ENCODE peak calls at places on chromosomes 3 and 15, in four cellular contexts. One of them, this sample, is unnamed.

GRCh38 chr15:60339236-60339635 is 58.5 kb downstream of the ANXA2 start:
- DNase-seq in body of pancreas: no peak
- DNase-seq in left lung: no peak
- DNase-seq in left ventricle myocardium inferior: no peak
- DNase-seq in this sample: no peak

GRCh38 chr3:16993227-16993626 is 108.5 kb downstream of the PLCL2 start:
- DNase-seq in left ventricle myocardium inferior: no peak
- DNase-seq in body of pancreas: peak; percentile 72
- DNase-seq in left lung: no peak
- DNase-seq in this sample: peak; percentile 9

GRCh38 chr3:85652322-85652721 is 693.5 kb downstream of the CADM2 start:
- DNase-seq in body of pancreas: no peak
- DNase-seq in left ventricle myocardium inferior: no peak
- DNase-seq in left lung: no peak
- DNase-seq in this sample: no peak

GRCh38 chr15:31266712-31267111 is 59.9 kb upstream of the KLF13 start:
- DNase-seq in body of pancreas: no peak
- DNase-seq in left lung: no peak
- DNase-seq in left ventricle myocardium inferior: no peak
- DNase-seq in this sample: no peak

GRCh38 chr3:25294406-25294805 is 133.7 kb upstream of the RARB start:
- DNase-seq in left lung: no peak
- DNase-seq in left ventricle myocardium inferior: no peak
- DNase-seq in body of pancreas: no peak
- DNase-seq in this sample: no peak

GRCh38 chr15:57153140-57153539 is 223.2 kb upstream of the CGNL1 start:
- DNase-seq in left lung: no peak
- DNase-seq in body of pancreas: no peak
- DNase-seq in left ventricle myocardium inferior: no peak
- DNase-seq in this sample: no peak

GRCh38 chr15:69957175-69957574 is 140.5 kb downstream of the TLE3 start:
- DNase-seq in left lung: no peak
- DNase-seq in body of pancreas: no peak
- DNase-seq in left ventricle myocardium inferior: no peak
- DNase-seq in this sample: no peak

GRCh38 chr3:11717768-11718581 is 74.3 kb upstream of the VGLL4 start:
- DNase-seq in left lung: no peak
- DNase-seq in body of pancreas: peak; percentile 12
- DNase-seq in left ventricle myocardium inferior: no peak
- DNase-seq in this sample: no peak

GRCh38 chr3:67362686-67363085 is 291.7 kb downstream of the SUCLG2 start:
- DNase-seq in left ventricle myocardium inferior: no peak
- DNase-seq in left lung: no peak
- DNase-seq in body of pancreas: no peak
- DNase-seq in this sample: peak; percentile 14

GRCh38 chr3:46866720-46867549 is 3.7 kb upstream of the MYL3 start:
- DNase-seq in left ventricle myocardium inferior: peak; percentile 88
- DNase-seq in body of pancreas: peak; percentile 86
- DNase-seq in left lung: peak; percentile 96
- DNase-seq in this sample: no peak

GRCh38 chr3:39592729-39593128 is 125.2 kb downstream of the MOBP start:
- DNase-seq in body of pancreas: no peak
- DNase-seq in left ventricle myocardium inferior: no peak
- DNase-seq in left lung: no peak
- DNase-seq in this sample: no peak

GRCh38 chr15:40871749-40872617 is 2.1 kb downstream of the RHOV start:
- DNase-seq in left lung: no peak
- DNase-seq in body of pancreas: peak; percentile 97
- DNase-seq in left ventricle myocardium inferior: no peak
- DNase-seq in this sample: no peak

GRCh38 chr3:70990190-70990589 is 593.3 kb downstream of the FOXP1 start:
- DNase-seq in left ventricle myocardium inferior: no peak
- DNase-seq in body of pancreas: no peak
- DNase-seq in left lung: no peak
- DNase-seq in this sample: no peak

GRCh38 chr3:150544040-150544439 is 2.3 kb downstream of the SERP1 start:
- DNase-seq in left ventricle myocardium inferior: no peak
- DNase-seq in body of pancreas: no peak
- DNase-seq in left lung: no peak
- DNase-seq in this sample: peak; percentile 32

GRCh38 chr3:86702381-86702958 is 288.5 kb downstream of the VGLL3 start:
- DNase-seq in left lung: no peak
- DNase-seq in left ventricle myocardium inferior: no peak
- DNase-seq in body of pancreas: no peak
- DNase-seq in this sample: no peak

GRCh38 chr3:29381595-29381994 is 100.7 kb downstream of the RBMS3 start:
- DNase-seq in body of pancreas: no peak
- DNase-seq in left ventricle myocardium inferior: no peak
- DNase-seq in left lung: no peak
- DNase-seq in this sample: no peak

DNA sequence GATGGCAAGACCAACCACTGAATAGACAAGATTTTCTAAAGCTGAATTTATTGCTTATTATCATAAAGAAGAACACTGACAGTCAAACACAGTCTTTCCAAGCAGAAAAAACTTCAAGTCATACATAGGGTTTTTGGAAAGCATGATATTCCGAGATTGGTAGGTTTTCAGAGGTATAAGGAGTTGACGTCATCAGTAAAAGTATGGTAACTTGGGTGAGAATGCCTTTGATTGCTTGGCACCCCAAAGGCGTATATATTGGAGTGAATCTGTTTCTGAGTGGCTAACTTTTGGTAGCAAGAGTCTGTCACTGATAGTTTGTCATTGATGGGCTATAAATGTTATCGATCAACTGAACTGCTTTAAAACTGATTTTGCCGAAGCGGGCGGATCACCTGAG is 227.9 kb upstream of the CNTN4 start:
- DNase-seq in body of pancreas: no peak
- DNase-seq in left ventricle myocardium inferior: no peak
- DNase-seq in left lung: no peak
- DNase-seq in this sample: no peak
- TF ChIP-seq CTCF in body of pancreas: no peak
- TF ChIP-seq CTCF in left ventricle myocardium inferior: no peak
- TF ChIP-seq CTCF in left lung: no peak
- TF ChIP-seq CTCF in this sample: no peak

DNA sequence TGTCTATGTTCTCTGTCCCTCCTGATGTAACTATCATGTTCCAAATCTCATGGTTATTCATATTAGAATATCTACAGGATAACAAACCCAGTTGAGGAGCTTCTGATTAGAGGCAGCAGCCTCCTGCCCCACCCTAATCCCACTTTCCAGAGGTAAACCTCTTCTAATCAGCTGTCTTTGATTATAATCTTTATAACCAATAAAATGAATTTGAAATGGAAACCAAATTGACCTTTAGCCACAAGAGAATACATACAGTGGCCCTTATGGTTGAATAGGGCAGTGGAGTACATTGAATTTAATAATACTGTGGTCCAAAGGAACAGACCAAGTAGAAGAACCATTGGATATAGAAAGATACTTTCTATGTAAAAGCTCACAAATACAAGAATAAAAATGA is 281.3 kb upstream of the UMPS start:
- DNase-seq in left lung: no peak
- DNase-seq in body of pancreas: no peak
- DNase-seq in left ventricle myocardium inferior: no peak
- DNase-seq in this sample: no peak
- H3K27me3 ChIP-seq in left lung: no peaks in the 10 kb centered on the region
- H3K27me3 ChIP-seq in body of pancreas: no peaks in the 10 kb centered on the region
- H3K27me3 ChIP-seq in left ventricle myocardium inferior: no peaks in the 10 kb centered on the region
- H3K27me3 ChIP-seq in this sample: no peaks in the 10 kb centered on the region

GRCh38 chr3:170089862-170090600 is 52.2 kb downstream of the GPR160 start:
- DNase-seq in left lung: no peak
- DNase-seq in body of pancreas: no peak
- DNase-seq in left ventricle myocardium inferior: no peak
- DNase-seq in this sample: no peak
- H3K36me3 ChIP-seq in left lung: peaks cover 35% of the 10 kb centered on the region
- H3K36me3 ChIP-seq in body of pancreas: peaks cover 3% of the 10 kb centered on the region
- H3K36me3 ChIP-seq in left ventricle myocardium inferior: peaks cover 64% of the 10 kb centered on the region
- H3K36me3 ChIP-seq in this sample: no peaks in the 10 kb centered on the region

DNA sequence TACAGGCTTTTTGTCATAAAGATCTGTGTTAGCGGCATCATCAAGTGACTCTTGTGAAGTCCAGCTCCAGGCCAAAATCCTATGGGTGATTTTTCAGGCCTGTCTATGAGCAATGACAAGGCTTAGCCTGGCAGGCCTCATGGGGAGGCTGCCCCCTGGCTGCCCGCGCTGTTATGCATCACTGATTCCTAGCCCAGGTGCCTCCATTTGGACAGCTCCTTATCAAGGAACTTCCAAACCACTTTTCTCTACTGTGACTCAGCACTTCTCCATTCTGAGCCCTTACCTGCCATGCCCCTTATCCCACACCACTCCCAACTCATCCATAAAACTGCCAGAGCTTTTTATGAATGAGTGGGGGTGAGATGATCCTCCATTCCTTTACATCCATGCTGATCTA is 91.5 kb upstream of the C3orf80 start:
- DNase-seq in body of pancreas: no peak
- DNase-seq in left lung: no peak
- DNase-seq in left ventricle myocardium inferior: no peak
- DNase-seq in this sample: no peak
- TF ChIP-seq CTCF in body of pancreas: no peak
- TF ChIP-seq CTCF in left lung: no peak
- TF ChIP-seq CTCF in left ventricle myocardium inferior: peak; percentile 9
- TF ChIP-seq CTCF in this sample: peak; percentile 46